ENCODE peak calls at places on chromosomes 7 and 10, in eight cellular contexts. E, A, X, K, G, H, P and D are unnamed samples.

GRCh38 chr7:104052979-104053378 is 63.5 kb upstream of the RELN start:
- DNase-seq in A (no peak), P (no peak), X (no peak), G (no peak), H (no peak), K (no peak), E (no peak), D (no peak)

GRCh38 chr10:106043833-106044232 is 1120.7 kb downstream of the SORCS1 start:
- DNase-seq in A (no peak), G (no peak), X (no peak), H (no peak), K (no peak), E (no peak), P (peak; percentile 36), D (no peak)

GRCh38 chr7:32957326-32958045 is at the start of gene FKBP9:
- DNase-seq in X (peak; percentile 87), H (no peak), E (peak; percentile 92), P (peak; percentile 56), K (peak; percentile 84), A (peak; percentile 53), G (peak; percentile 80), D (peak; percentile 37)

GRCh38 chr10:77070317-77070716 is 567.3 kb downstream of the KCNMA1 start:
- DNase-seq in A (no peak), E (no peak), G (no peak), P (no peak), H (no peak), X (no peak), K (no peak), D (no peak)

GRCh38 chr7:157235357-157236018 is 96.8 kb downstream of the UBE3C start:
- DNase-seq in E (no peak), X (no peak), P (peak; percentile 15), A (no peak), G (no peak), H (no peak), K (no peak), D (no peak)

GRCh38 chr7:43649755-43650274 is 66.9 kb downstream of the STK17A start:
- DNase-seq in K (no peak), X (peak; percentile 20), H (no peak), P (no peak), G (no peak), E (peak; percentile 89), A (no peak), D (no peak)

GRCh38 chr7:131522325-131522920 is 34.0 kb downstream of the PODXL start:
- DNase-seq in G (no peak), A (no peak), P (no peak), X (peak; percentile 80), E (peak; percentile 51), K (peak; percentile 10), H (no peak), D (no peak)

GRCh38 chr10:3763035-3763456 is 22.0 kb downstream of the KLF6 start:
- DNase-seq in X (no peak), G (no peak), A (no peak), P (no peak), H (peak; percentile 99), E (no peak), K (no peak), D (no peak)

GRCh38 chr10:12063483-12063818 is 5.3 kb upstream of the DHTKD1 start:
- DNase-seq in K (no peak), E (no peak), H (no peak), X (no peak), A (no peak), G (no peak), P (no peak), D (no peak)

GRCh38 chr7:73567701-73568685 is 10.4 kb downstream of the TBL2 start:
- DNase-seq in K (no peak), H (no peak), X (no peak), G (no peak), A (no peak), P (no peak), E (peak; percentile 16), D (no peak)